ENCODE peak calls at places on chromosomes 1 and 21, in six cellular contexts. U is breast epithelium, L is left ventricle myocardium inferior, I is T-helper 17 cell, S is PC-3, M is H9. R is an unnamed sample.

GRCh38 chr1:240784776-240785175 is 172.8 kb upstream of the GREM2 start:
- DNase-seq in U (no peak), L (no peak), I (no peak), S (no peak), M (no peak), R (no peak)

GRCh38 chr1:242886137-242886536 is 361.6 kb upstream of the PLD5 start:
- DNase-seq in U (no peak), L (no peak), I (no peak), S (no peak), M (no peak), R (no peak)

GRCh38 chr1:54791880-54792522 is 9.1 kb downstream of the TTC22 start:
- DNase-seq in U (no peak), L (no peak), I (no peak), S (peak; percentile 83), M (peak; percentile 65), R (peak; percentile 63)

GRCh38 chr1:23591460-23592208 is 32.3 kb upstream of the ID3 start:
- DNase-seq in U (no peak), L (no peak), I (no peak), S (no peak), M (no peak), R (no peak)

GRCh38 chr1:19670787-19671186 is 6.1 kb downstream of the HTR6 start:
- DNase-seq in U (no peak), L (no peak), I (no peak), S (no peak), M (no peak), R (peak; percentile 26)

GRCh38 chr1:61757945-61758344 is 15.7 kb downstream of the PATJ start:
- DNase-seq in U (no peak), L (no peak), I (no peak), S (no peak), M (no peak), R (no peak)

GRCh38 chr1:10220200-10220599 is 9.8 kb downstream of the KIF1B start:
- DNase-seq in U (no peak), L (no peak), I (no peak), S (no peak), M (no peak), R (no peak)

GRCh38 chr1:66282343-66282852 is 251.6 kb upstream of the SGIP1 start:
- DNase-seq in U (no peak), L (no peak), I (peak; percentile 36), S (peak; percentile 40), M (no peak), R (peak; percentile 27)

GRCh38 chr1:31064685-31065309 is 720 bp downstream of the PUM1 start:
- DNase-seq in U (no peak), L (peak; percentile 23), I (peak; percentile 14), S (peak; percentile 13), M (no peak), R (peak; percentile 67)

GRCh38 chr1:152458384-152459185 is 44.5 kb upstream of the CRNN start:
- DNase-seq in U (peak; percentile 66), L (peak; percentile 64), I (peak; percentile 83), S (peak; percentile 94), M (peak; percentile 34), R (peak; percentile 74)

GRCh38 chr1:216293673-216294072 is 129.6 kb downstream of the USH2A start:
- DNase-seq in U (no peak), L (no peak), I (no peak), S (peak; percentile 63), M (no peak), R (no peak)

GRCh38 chr1:227298532-227299174 is 19.6 kb downstream of the CDC42BPA start:
- DNase-seq in U (no peak), L (no peak), I (no peak), S (no peak), M (no peak), R (no peak)

GRCh38 chr1:241286486-241286885 is 70.5 kb downstream of the RGS7 start:
- DNase-seq in U (no peak), L (no peak), I (no peak), S (no peak), M (no peak), R (no peak)

GRCh38 chr1:23013657-23014056 is 2.0 kb downstream of the TEX46 start:
- DNase-seq in U (no peak), L (no peak), I (no peak), S (peak; percentile 26), M (peak; percentile 48), R (no peak)

GRCh38 chr1:201126832-201127754 is at the start of gene ASCL5:
- DNase-seq in U (no peak), L (no peak), I (no peak), S (peak; percentile 100), M (peak; percentile 91), R (peak; percentile 93)

GRCh38 chr21:36773111-36773510 is 74.2 kb downstream of the SIM2 start:
- DNase-seq in U (peak; percentile 87), L (peak; percentile 86), I (no peak), S (peak; percentile 82), M (no peak), R (no peak)

GRCh38 chr1:11598461-11598860 is 55.8 kb downstream of the FBXO2 start:
- DNase-seq in U (no peak), L (no peak), I (no peak), S (no peak), M (no peak), R (peak; percentile 91)

GRCh38 chr1:238767321-238767720 is 619.0 kb upstream of the CHRM3 start:
- DNase-seq in U (no peak), L (no peak), I (no peak), S (no peak), M (no peak), R (no peak)

GRCh38 chr1:203089001-203089650 is 3.3 kb upstream of the MYOG start:
- DNase-seq in U (peak; percentile 16), L (no peak), I (no peak), S (peak; percentile 46), M (peak; percentile 27), R (peak; percentile 36)

GRCh38 chr1:103108525-103109150 is 316 bp upstream of the COL11A1 start:
- DNase-seq in U (no peak), L (no peak), I (no peak), S (no peak), M (peak; percentile 93), R (peak; percentile 57)

GRCh38 chr1:93338426-93338825 is 7.3 kb upstream of the DR1 start:
- DNase-seq in U (no peak), L (no peak), I (no peak), S (peak; percentile 96), M (no peak), R (peak; percentile 91)

GRCh38 chr1:39292401-39292800 is 87.9 kb downstream of the MACF1 start:
- DNase-seq in U (no peak), L (no peak), I (no peak), S (no peak), M (no peak), R (no peak)

GRCh38 chr1:209564904-209565303 is 18.6 kb upstream of the CAMK1G start:
- DNase-seq in U (no peak), L (no peak), I (no peak), S (no peak), M (no peak), R (no peak)

GRCh38 chr21:33019885-33020557 is 5.7 kb upstream of the OLIG2 start:
- DNase-seq in U (no peak), L (no peak), I (no peak), S (no peak), M (peak; percentile 51), R (peak; percentile 77)

DNA sequence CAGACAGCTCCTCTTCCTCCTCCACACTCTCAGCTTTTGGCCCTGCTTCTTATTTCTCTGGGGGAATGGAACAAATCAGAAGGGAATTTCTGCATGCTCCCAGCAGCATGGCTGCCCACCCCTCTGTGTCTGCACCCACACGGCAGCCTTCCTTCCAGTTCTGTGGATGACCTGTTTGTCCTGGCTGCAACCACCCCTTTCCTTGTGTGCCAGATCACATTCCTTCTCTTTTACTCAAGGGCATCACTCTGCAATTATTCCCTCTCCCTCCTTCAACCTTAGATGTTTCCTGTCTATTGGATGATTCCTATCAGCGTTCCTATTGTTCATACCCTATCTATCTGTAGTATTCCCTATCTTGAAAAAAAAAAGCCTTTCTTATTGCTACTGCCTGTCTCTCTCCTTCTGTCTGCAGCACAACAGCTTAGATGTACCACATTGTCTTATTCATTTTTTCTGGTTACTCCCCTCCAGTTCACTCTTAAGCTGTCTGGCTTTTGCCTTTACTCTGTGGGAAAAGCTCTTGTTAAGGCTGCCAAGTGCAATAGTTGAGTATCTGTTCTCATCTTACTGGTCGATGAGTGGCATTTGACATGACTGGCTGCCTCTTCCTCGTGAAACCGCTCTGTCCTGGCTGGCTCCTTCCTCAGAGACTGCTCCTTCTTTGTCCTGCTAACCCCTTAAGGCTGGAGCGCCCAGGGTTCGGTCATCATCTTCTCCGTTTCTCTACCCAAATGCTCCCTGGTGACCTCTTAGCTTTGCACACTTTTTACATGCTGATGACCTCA is 351.1 kb downstream of the CAMTA1 start:
- DNase-seq in U (no peak), L (no peak), I (no peak), S (no peak), M (no peak), R (no peak)
- H3K9me3 ChIP-seq in U (no peaks in the 10 kb centered on the region), L (no peaks in the 10 kb centered on the region), I (no peaks in the 10 kb centered on the region), S (no peaks in the 10 kb centered on the region), M (no peaks in the 10 kb centered on the region), R (no peaks in the 10 kb centered on the region)

DNA sequence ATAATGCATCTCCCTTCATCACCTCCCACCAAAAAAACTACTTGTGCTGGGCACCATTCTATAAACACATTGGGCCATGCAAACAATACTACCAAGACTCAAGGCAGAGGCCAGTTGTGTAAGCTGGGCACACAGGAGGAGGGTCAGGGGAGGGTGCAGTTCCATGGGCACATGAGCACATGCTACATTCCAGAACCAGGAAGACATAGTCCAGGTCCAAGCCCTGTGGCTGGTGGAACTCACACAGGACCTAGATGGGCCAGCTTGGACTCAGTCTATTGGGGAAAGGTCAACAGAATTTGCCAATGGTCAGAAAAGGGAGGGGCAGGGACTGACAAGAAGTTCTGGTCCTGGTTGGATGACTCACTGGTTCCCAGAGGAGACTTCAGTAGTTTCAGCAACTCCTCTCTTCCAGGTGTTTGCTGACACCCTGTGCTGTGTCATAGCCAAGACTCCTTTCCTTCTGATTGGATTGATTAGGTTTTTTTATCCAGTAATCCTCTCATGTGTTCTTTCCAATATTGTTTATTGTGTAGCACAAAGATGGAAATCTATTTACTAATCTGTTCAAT is 249.7 kb downstream of the C1orf94 start:
- DNase-seq in U (peak; percentile 17), L (no peak), I (no peak), S (no peak), M (no peak), R (no peak)
- H3K9me3 ChIP-seq in U (no peaks in the 10 kb centered on the region), L (no peaks in the 10 kb centered on the region), I (no peaks in the 10 kb centered on the region), S (no peaks in the 10 kb centered on the region), M (no peaks in the 10 kb centered on the region), R (peaks cover 2% of the 10 kb centered on the region)

GRCh38 chr1:247037483-247038320 is 29.8 kb upstream of the ZNF695 start:
- DNase-seq in U (no peak), L (no peak), I (no peak), S (no peak), M (no peak), R (no peak)
- H3K9me3 ChIP-seq in U (peaks cover 90% of the 10 kb centered on the region), L (peaks cover 100% of the 10 kb centered on the region), I (peaks cover 21% of the 10 kb centered on the region), S (peaks cover 78% of the 10 kb centered on the region), M (peaks cover 80% of the 10 kb centered on the region), R (peaks cover 15% of the 10 kb centered on the region)

DNA sequence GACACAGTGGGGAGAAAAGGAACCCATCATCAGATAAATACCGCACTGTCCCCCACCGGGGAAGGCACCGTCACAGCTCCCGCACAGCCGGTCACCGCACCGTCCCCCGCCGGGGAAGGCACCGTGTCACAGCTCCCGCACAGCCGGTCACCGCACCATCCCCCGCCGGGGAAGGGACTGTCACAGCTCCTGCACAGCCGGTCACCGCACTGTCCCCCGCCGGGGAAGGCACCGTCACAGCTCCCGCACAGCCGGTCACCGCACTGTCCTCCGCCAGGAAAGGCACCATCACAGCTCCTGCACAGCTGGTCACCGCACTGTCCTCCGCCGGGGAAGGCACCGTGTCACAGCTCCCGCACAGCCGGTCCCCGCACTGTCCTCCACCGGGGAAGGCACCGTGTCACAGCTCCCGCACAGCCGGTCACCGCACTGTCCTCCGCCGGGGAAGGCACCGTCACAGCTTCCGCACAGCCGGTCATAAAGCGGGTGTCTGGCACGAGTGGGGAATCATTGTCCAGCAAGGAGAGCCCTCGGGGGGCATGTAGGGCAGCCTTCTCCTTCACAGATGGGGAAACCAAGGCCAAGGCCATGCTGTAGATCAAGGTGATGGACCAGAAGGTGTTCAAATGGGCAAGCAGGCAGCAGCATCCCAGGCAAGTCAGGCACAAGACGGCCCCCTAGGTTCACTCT is 280.1 kb downstream of the NPHP4 start:
- DNase-seq in U (no peak), L (no peak), I (no peak), S (no peak), M (peak; percentile 17), R (peak; percentile 30)
- H3K9me3 ChIP-seq in U (no peaks in the 10 kb centered on the region), L (peaks cover 16% of the 10 kb centered on the region), I (no peaks in the 10 kb centered on the region), S (no peaks in the 10 kb centered on the region), M (no peaks in the 10 kb centered on the region), R (no peaks in the 10 kb centered on the region)

R was measured in osteoblast.